ENCODE peak calls at places on chromosome 9, in ten cellular contexts. N is hepatocyte; X is Jurkat, Clone E6-1; D is heart right ventricle; T is CD8-positive, alpha-beta T cell; P is cardiac fibroblast; S is fibroblast of mammary gland; Q is SK-N-SH; C is BE2C; B is fibroblast of pulmonary artery. G is an unnamed sample.

GRCh38 chr9:123763910-123764588 is 165.9 kb downstream of the DENND1A start:
- DNase-seq in D (no peak), P (peak; percentile 84), T (no peak), X (no peak), B (peak; percentile 36), C (no peak), S (peak; percentile 85), Q (no peak), N (no peak), G (no peak)

GRCh38 chr9:120385606-120386389 is 194.2 kb downstream of the CDK5RAP2 start:
- DNase-seq in D (no peak), S (no peak), Q (no peak), X (no peak), P (no peak), B (no peak), C (no peak), N (no peak), T (no peak), G (no peak)

GRCh38 chr9:126226991-126227937 is 99.4 kb upstream of the MVB12B start:
- DNase-seq in P (no peak), Q (no peak), S (no peak), C (no peak), T (no peak), X (no peak), N (no peak), B (no peak), D (no peak), G (no peak)

GRCh38 chr9:72996106-72996505 is 43.3 kb upstream of the ALDH1A1 start:
- DNase-seq in C (no peak), N (no peak), P (peak; percentile 54), S (peak; percentile 24), X (no peak), Q (no peak), B (peak; percentile 31), T (no peak), D (no peak), G (no peak)

GRCh38 chr9:82115900-82116299 is 127.3 kb downstream of the SPATA31D1 start:
- DNase-seq in B (no peak), Q (no peak), X (no peak), D (no peak), S (no peak), P (no peak), N (no peak), T (no peak), C (no peak), G (no peak)

GRCh38 chr9:119412399-119412798 is 43.2 kb upstream of the BRINP1 start:
- DNase-seq in Q (no peak), N (peak; percentile 13), X (no peak), P (no peak), S (no peak), B (no peak), D (no peak), T (no peak), C (no peak), G (no peak)

GRCh38 chr9:32928145-32928763 is 73.2 kb downstream of the APTX start:
- DNase-seq in X (no peak), N (peak; percentile 32), Q (no peak), S (peak; percentile 35), T (no peak), D (no peak), B (peak; percentile 68), P (peak; percentile 44), C (no peak), G (no peak)

GRCh38 chr9:13013976-13014375 is 239.2 kb downstream of the LURAP1L start:
- DNase-seq in Q (no peak), S (no peak), D (no peak), C (no peak), X (no peak), P (peak; percentile 39), T (no peak), N (no peak), B (peak; percentile 27), G (no peak)

GRCh38 chr9:70679845-70680244 is 265.4 kb upstream of the KLF9 start:
- DNase-seq in S (peak; percentile 90), P (peak; percentile 88), Q (no peak), B (peak; percentile 65), D (no peak), T (no peak), N (no peak), C (no peak), X (no peak), G (no peak)

GRCh38 chr9:134735441-134736175 is 94.0 kb downstream of the COL5A1 start:
- DNase-seq in T (no peak), D (peak; percentile 72), Q (peak; percentile 62), C (peak; percentile 32), N (peak; percentile 41), S (peak; percentile 46), X (no peak), P (no peak), B (no peak), G (no peak)

GRCh38 chr9:69090943-69091342 is 55.4 kb downstream of the FXN start:
- DNase-seq in P (no peak), B (no peak), T (no peak), Q (no peak), C (no peak), D (no peak), X (no peak), N (no peak), S (no peak), G (no peak)

GRCh38 chr9:228929-229695 is 14.4 kb downstream of the DOCK8 start:
- DNase-seq in X (no peak), Q (no peak), B (no peak), T (no peak), S (no peak), C (no peak), P (no peak), N (no peak), D (no peak), G (no peak)

GRCh38 chr9:76451234-76451633 is 7.7 kb upstream of the GCNT1 start:
- DNase-seq in B (peak; percentile 87), D (no peak), N (no peak), T (no peak), C (no peak), S (peak; percentile 95), Q (no peak), P (peak; percentile 97), X (no peak), G (no peak)

GRCh38 chr9:134343637-134344036 is 17.4 kb downstream of the RXRA start:
- DNase-seq in C (no peak), Q (no peak), N (no peak), S (no peak), D (peak; percentile 60), P (no peak), X (no peak), B (no peak), T (no peak), G (no peak)

GRCh38 chr9:10649076-10649475 is 36.3 kb upstream of the PTPRD start:
- DNase-seq in B (peak; percentile 3), D (no peak), P (no peak), N (no peak), C (no peak), S (no peak), X (no peak), T (no peak), Q (no peak), G (no peak)

DNA sequence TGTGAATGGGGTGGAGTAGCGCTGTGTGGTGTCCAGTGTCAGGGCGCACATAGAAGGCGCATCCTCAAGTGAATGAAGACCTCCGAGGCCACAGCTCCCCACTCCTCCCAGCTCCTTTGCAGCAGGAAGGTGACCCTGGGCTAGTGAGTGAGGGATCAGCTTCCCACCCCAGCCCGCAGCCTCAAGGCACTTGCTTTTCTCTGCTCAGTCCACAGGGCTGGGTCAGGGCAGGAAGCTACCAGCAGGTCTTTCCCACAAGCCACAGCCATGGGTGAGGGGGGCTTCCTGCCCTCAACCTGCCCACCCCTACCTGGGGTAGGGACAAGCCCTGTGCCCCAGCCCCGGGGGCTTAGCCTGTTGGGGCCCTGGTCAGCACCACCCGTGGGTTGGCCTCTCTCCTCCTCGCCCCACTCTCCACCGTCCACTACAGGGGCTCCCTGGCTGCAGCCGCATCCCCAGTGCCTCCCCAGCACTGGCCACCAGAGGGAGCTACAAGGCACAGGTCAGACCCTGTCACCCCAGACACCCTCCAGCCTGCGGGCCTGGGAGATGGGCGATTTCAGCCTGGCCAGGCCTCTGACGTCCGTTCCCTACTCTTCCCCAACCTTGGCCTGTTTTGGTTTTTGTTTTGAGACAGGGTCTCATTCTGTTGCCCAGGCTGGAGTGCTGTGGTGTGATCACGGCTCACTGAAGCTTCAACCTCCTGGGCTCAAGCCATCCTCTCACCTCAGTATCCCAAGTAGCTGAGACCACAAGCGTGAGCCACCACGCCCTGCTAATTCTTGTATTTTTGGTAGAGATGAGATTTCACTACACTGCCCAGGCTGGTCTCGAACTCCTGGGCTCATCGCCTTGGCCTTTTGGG is 1.3 kb upstream of the ABCA2 start:
- DNase-seq in X (no peak), S (peak; percentile 51), T (peak; percentile 76), B (peak; percentile 56), P (peak; percentile 63), N (peak; percentile 83), C (peak; percentile 88), Q (peak; percentile 90), D (peak; percentile 88), G (peak; percentile 64)
- H3K4me3 ChIP-seq in X (peak overlapping the region; percentile 49), S (no peak overlapping the region), T (peak overlapping the region; percentile 70), B (no peak overlapping the region), P (no peak overlapping the region), N (no peak overlapping the region), C (peak overlapping the region; percentile 61), Q (peak overlapping the region; percentile 62), D (no peak overlapping the region), G (peak overlapping the region; percentile 65)

DNA sequence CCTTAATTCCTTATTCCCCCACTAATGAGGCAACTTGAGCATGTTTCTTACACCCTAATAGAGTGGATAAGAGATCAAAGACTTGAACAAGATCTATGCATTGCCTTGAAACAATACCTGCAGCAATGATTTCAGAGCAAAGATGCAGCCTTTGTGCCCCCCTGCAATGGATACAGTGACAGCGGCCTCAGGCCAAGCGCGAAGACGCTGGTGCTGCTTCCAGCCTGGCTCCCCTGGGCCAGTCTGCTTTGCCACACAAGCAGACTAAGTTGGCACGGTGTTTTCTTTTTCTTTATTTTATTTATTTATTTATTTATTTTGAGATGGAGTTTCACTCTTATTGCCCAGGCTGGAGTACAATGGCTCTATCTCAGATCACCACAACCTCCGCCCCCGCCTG is 179.8 kb upstream of the S1PR3 start:
- DNase-seq in N (no peak), S (no peak), X (no peak), Q (no peak), C (no peak), T (no peak), D (no peak), B (no peak), P (no peak), G (no peak)
- H3K4me3 ChIP-seq in N (no peak overlapping the region), S (no peak overlapping the region), X (no peak overlapping the region), Q (no peak overlapping the region), C (no peak overlapping the region), T (no peak overlapping the region), D (no peak overlapping the region), B (no peak overlapping the region), P (no peak overlapping the region), G (no peak overlapping the region)

DNA sequence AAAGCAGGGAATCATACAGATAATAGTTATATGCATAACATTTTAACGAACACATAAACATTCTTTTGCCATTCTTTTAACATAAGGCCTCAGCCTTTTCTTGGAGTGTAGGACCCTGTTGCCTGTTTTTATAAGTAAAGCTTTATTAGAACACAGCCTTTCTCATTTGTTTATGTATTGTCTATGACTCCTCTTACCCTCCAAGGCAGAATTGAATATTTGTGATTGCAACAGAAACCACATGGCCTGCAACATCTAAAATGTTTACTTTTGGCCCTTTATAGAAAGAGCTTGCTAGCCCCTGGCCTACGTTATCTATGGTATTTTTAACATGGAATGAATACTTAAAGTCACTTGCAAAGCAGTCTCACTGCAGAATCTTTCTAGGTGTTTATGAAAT is 2.6 kb downstream of the SLC31A1 start:
- DNase-seq in D (no peak), P (peak; percentile 54), C (no peak), S (peak; percentile 67), N (no peak), X (no peak), B (peak; percentile 56), T (no peak), Q (no peak), G (no peak)
- H3K4me3 ChIP-seq in D (no peak overlapping the region), P (no peak overlapping the region), C (peak overlapping the region; percentile 98), S (no peak overlapping the region), N (no peak overlapping the region), X (no peak overlapping the region), B (no peak overlapping the region), T (no peak overlapping the region), Q (no peak overlapping the region), G (no peak overlapping the region)

GRCh38 chr9:30597609-30598008 is 1786.8 kb upstream of the ACO1 start:
- DNase-seq in D (no peak), C (no peak), Q (no peak), N (no peak), S (no peak), B (no peak), T (no peak), P (no peak), X (no peak), G (no peak)
- H3K4me3 ChIP-seq in D (no peak overlapping the region), C (no peak overlapping the region), Q (no peak overlapping the region), N (no peak overlapping the region), S (no peak overlapping the region), B (no peak overlapping the region), T (no peak overlapping the region), P (no peak overlapping the region), X (no peak overlapping the region), G (no peak overlapping the region)